ENCODE peak calls at places on chromosomes 16 and 17, in four cellular contexts. P, M, J and A are unnamed samples.

GRCh38 chr17:31307640-31308039 is 6.2 kb downstream of the EVI2B start:
- ATAC-seq in P (no peak), M (no peak), J (no peak), A (no peak)

GRCh38 chr16:79269211-79269863 is 331.2 kb downstream of the MAF start:
- ATAC-seq in P (no peak), M (no peak), J (no peak), A (no peak)

GRCh38 chr16:28131743-28132393 is 68.4 kb upstream of the GSG1L start:
- ATAC-seq in P (no peak), M (no peak), J (no peak), A (no peak)

GRCh38 chr16:2205967-2206313 is 686 bp downstream of the MLST8 start:
- ATAC-seq in P (peak), M (peak), J (no peak), A (peak)

GRCh38 chr16:65728172-65728571 is 606.3 kb upstream of the CDH11 start:
- ATAC-seq in P (no peak), M (no peak), J (no peak), A (no peak)

GRCh38 chr17:7463368-7463846 is 16.0 kb downstream of the ZBTB4 start:
- ATAC-seq in P (no peak), M (no peak), J (no peak), A (no peak)

GRCh38 chr17:74471341-74471740 is 4.9 kb downstream of the CD300A start:
- ATAC-seq in P (no peak), M (no peak), J (no peak), A (no peak)

GRCh38 chr16:24971718-24972117 is 43.5 kb downstream of the ARHGAP17 start:
- ATAC-seq in P (no peak), M (no peak), J (no peak), A (no peak)

GRCh38 chr16:3262517-3262916 is 6.1 kb upstream of the MEFV start:
- ATAC-seq in P (no peak), M (no peak), J (no peak), A (no peak)

GRCh38 chr16:3268294-3268693 is 11.9 kb upstream of the MEFV start:
- ATAC-seq in P (no peak), M (no peak), J (no peak), A (no peak)

GRCh38 chr16:3259829-3260228 is 3.4 kb upstream of the MEFV start:
- ATAC-seq in P (no peak), M (no peak), J (no peak), A (no peak)

GRCh38 chr16:3266873-3267537 is 10.6 kb upstream of the MEFV start:
- ATAC-seq in P (no peak), M (no peak), J (no peak), A (no peak)

GRCh38 chr16:3264137-3265036 is 8.0 kb upstream of the MEFV start:
- ATAC-seq in P (peak), M (peak), J (peak), A (peak)
- TF ChIP-seq CTCF in P (peak), M (no peak), J (peak), A (no peak)

GRCh38 chr17:82269882-82270500 is 3.5 kb downstream of the CSNK1D start:
- ATAC-seq in P (no peak), M (no peak), J (no peak), A (no peak)
- TF ChIP-seq POLR2AphosphoS5 in P (no peak), M (no peak), J (no peak), A (no peak)

GRCh38 chr17:39114744-39115534 is 36.5 kb downstream of the PLXDC1 start:
- ATAC-seq in P (peak), M (no peak), J (no peak), A (peak)

GRCh38 chr17:39116224-39116623 is 35.2 kb downstream of the PLXDC1 start:
- ATAC-seq in P (no peak), M (no peak), J (no peak), A (no peak)

GRCh38 chr17:39108976-39109375 is 42.5 kb downstream of the PLXDC1 start:
- ATAC-seq in P (no peak), M (no peak), J (no peak), A (no peak)

GRCh38 chr17:39110435-39111136 is 40.9 kb downstream of the PLXDC1 start:
- ATAC-seq in P (no peak), M (no peak), J (no peak), A (no peak)

DNA sequence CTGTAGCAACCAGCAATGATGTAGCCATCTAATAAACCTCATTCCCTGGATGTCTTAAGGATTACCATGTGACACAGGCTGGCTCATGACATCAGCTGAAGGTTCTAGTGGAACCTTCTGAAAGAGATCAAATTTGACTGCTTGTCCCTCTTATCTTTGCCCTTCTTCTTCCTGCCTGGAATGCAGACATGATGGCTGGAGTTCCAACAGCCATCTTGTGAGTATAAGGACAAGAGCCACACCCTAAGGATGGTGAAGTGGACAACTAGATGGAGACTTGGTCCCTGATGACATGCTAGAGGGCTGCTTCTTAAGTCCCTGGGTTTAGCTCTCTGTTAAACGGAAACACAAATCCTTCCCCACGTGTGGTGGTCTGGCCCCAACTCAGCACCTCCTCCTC is 37.6 kb downstream of the PLXDC1 start:
- ATAC-seq in P (no peak), M (no peak), J (no peak), A (no peak)
- H3K4me3 ChIP-seq in P (no peak), M (no peak), J (no peak), A (no peak)

DNA sequence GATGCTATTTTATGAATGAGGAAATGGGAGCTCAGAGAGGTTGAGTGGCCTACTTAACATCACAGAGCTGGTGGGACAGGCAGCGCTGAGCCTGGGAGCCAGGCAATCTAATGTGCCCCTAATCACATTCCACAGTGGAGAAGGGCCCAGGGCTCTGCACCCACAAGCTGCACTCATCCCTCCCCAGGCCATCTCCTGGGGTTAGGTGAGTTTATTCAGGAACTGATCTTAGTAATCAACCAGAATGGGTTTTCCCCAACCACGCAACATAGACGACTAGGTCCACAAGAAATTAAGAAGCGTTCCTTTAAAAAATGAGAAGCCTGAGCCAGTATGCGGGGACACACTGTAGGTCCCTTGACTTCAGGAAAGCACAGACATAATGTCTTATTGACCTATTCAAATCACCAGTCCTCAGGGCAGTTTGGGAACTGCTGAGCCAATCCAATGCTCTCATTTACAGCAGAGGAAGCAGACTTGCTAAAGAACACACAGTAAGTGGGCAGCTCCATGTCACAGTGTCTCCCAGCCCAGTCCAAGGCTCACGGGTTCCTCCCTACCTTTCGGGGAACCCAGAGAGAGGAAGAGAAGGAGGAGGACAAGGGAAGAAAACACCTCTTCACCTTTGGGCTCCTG is 2.3 kb downstream of the MPP3 start:
- ATAC-seq in P (no peak), M (no peak), J (no peak), A (no peak)
- TF ChIP-seq CTCF in P (no peak), M (no peak), J (no peak), A (no peak)